ENCODE peak calls at places on chromosomes 1 and 21, in seven cellular contexts. J is right atrium auricular region, R is body of pancreas, S is glutamatergic neuron, W is endothelial cell, P is astrocyte of the spinal cord, O is GM06990. G is an unnamed sample.

GRCh38 chr1:192445243-192445642 is 128.5 kb downstream of the RGS21 start:
- DNase-seq in J (no peak), R (no peak), S (no peak), W (no peak), P (no peak), O (no peak), G (no peak)

GRCh38 chr1:184423649-184424048 is 36.8 kb downstream of the C1orf21 start:
- DNase-seq in J (no peak), R (no peak), S (no peak), W (no peak), P (no peak), O (no peak), G (no peak)

GRCh38 chr1:168689726-168690602 is 39.0 kb downstream of the DPT start:
- DNase-seq in J (peak), R (peak), S (no peak), W (no peak), P (peak), O (no peak), G (no peak)

GRCh38 chr1:26530898-26531598 is 1.5 kb downstream of the RPS6KA1 start:
- DNase-seq in J (no peak), R (peak), S (no peak), W (no peak), P (peak), O (no peak), G (no peak)

GRCh38 chr1:159005676-159006075 is 4.0 kb upstream of the IFI16 start:
- DNase-seq in J (no peak), R (no peak), S (no peak), W (peak), P (no peak), O (no peak), G (no peak)

GRCh38 chr1:65339866-65340483 is 30.6 kb downstream of the DNAJC6 start:
- DNase-seq in J (no peak), R (no peak), S (no peak), W (no peak), P (peak), O (no peak), G (no peak)

GRCh38 chr1:81052162-81052561 is 748.6 kb upstream of the ADGRL2 start:
- DNase-seq in J (no peak), R (no peak), S (no peak), W (no peak), P (no peak), O (no peak), G (no peak)

GRCh38 chr1:183227963-183228649 is 42.0 kb downstream of the LAMC2 start:
- DNase-seq in J (peak), R (peak), S (peak), W (peak), P (peak), O (no peak), G (peak)

GRCh38 chr1:34656299-34656698 is 98.5 kb upstream of the GJB5 start:
- DNase-seq in J (no peak), R (no peak), S (no peak), W (no peak), P (no peak), O (no peak), G (no peak)

GRCh38 chr1:24369801-24370200 is 43.8 kb downstream of the STPG1 start:
- DNase-seq in J (no peak), R (no peak), S (no peak), W (no peak), P (no peak), O (no peak), G (no peak)

GRCh38 chr1:192575499-192576189 is at the start of gene RGS1:
- DNase-seq in J (no peak), R (peak), S (no peak), W (no peak), P (no peak), O (peak), G (no peak)

GRCh38 chr1:58844176-58844575 is 60.3 kb upstream of the JUN start:
- DNase-seq in J (no peak), R (no peak), S (no peak), W (no peak), P (peak), O (no peak), G (no peak)

GRCh38 chr21:38976900-38977299 is 171.2 kb downstream of the ETS2 start:
- DNase-seq in J (no peak), R (no peak), S (no peak), W (no peak), P (no peak), O (no peak), G (no peak)

GRCh38 chr1:23343246-23344110 is 606 bp downstream of the HNRNPR start:
- DNase-seq in J (no peak), R (no peak), S (peak), W (peak), P (peak), O (no peak), G (peak)

GRCh38 chr1:241627453-241628329 is 12.5 kb downstream of the CHML start:
- DNase-seq in J (no peak), R (peak), S (no peak), W (peak), P (peak), O (no peak), G (no peak)

GRCh38 chr1:201385299-201385891 is 7.9 kb upstream of the TNNT2 start:
- DNase-seq in J (no peak), R (peak), S (peak), W (peak), P (peak), O (no peak), G (peak)

GRCh38 chr1:186086583-186086982 is 288.5 kb downstream of the TPR start:
- DNase-seq in J (no peak), R (no peak), S (no peak), W (no peak), P (no peak), O (no peak), G (no peak)

GRCh38 chr1:186079084-186079684 is 295.9 kb downstream of the TPR start:
- DNase-seq in J (no peak), R (no peak), S (peak), W (no peak), P (no peak), O (no peak), G (no peak)

GRCh38 chr1:186078245-186078644 is 296.8 kb downstream of the TPR start:
- DNase-seq in J (no peak), R (no peak), S (no peak), W (no peak), P (no peak), O (peak), G (no peak)

DNA sequence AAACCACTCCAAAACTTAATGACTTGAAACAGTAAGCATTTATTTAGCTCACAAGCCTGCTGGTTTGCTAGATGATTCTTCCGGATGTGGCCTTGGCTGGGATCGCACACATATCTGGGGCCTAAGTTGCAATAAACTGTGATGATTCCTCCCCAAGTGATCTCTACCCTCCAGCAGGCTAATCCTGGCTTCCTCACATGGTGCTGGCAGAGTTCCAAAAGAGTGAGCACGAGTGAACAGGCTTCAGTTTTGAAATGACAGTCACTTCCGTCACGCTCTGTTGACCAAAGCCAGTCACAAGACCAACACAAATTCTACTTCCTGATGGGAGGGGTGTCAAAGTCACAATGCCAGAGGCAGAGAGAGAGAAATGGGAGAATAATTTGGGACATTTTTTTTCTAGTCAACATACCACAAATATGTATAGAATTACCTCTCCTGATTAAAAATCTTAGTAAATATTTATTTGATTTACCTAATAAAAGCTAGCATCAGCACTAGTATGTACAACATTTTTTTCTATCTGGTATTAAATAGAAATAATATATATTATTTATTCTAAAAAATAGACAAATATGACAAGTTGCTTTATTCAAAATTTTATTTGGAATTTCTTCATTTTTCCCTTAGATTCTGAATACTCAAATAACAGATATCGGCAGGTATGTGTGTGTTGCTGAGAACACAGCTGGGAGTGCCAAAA is 292.7 kb downstream of the TPR start:
- DNase-seq in J (peak), R (peak), S (peak), W (peak), P (peak), O (peak), G (peak)
- TF ChIP-seq CTCF in J (no peak), R (no peak), S (no peak), W (no peak), P (no peak), O (no peak), G (no peak)

GRCh38 chr1:119276558-119276957 is 92.0 kb upstream of the HAO2 start:
- DNase-seq in J (no peak), R (no peak), S (no peak), W (no peak), P (no peak), O (no peak), G (no peak)
- TF ChIP-seq CTCF in J (no peak), R (no peak), S (no peak), W (no peak), P (no peak), O (peak), G (no peak)

GRCh38 chr1:21174230-21174629 is 2.5 kb downstream of the EIF4G3 start:
- DNase-seq in J (no peak), R (no peak), S (no peak), W (no peak), P (no peak), O (no peak), G (no peak)

GRCh38 chr1:21176589-21177555 is at the start of gene EIF4G3:
- DNase-seq in J (peak), R (peak), S (peak), W (peak), P (peak), O (peak), G (peak)

GRCh38 chr1:21175324-21175669 is 1.4 kb downstream of the EIF4G3 start:
- DNase-seq in J (no peak), R (peak), S (no peak), W (no peak), P (peak), O (no peak), G (no peak)

GRCh38 chr1:21174638-21175323 is 1.9 kb downstream of the EIF4G3 start:
- DNase-seq in J (no peak), R (peak), S (no peak), W (no peak), P (peak), O (no peak), G (no peak)

GRCh38 chr1:21175670-21176581 is 771 bp downstream of the EIF4G3 start:
- DNase-seq in J (no peak), R (peak), S (peak), W (peak), P (peak), O (peak), G (peak)
- TF ChIP-seq CTCF in J (no peak), R (peak), S (no peak), W (no peak), P (no peak), O (no peak), G (peak)

DNA sequence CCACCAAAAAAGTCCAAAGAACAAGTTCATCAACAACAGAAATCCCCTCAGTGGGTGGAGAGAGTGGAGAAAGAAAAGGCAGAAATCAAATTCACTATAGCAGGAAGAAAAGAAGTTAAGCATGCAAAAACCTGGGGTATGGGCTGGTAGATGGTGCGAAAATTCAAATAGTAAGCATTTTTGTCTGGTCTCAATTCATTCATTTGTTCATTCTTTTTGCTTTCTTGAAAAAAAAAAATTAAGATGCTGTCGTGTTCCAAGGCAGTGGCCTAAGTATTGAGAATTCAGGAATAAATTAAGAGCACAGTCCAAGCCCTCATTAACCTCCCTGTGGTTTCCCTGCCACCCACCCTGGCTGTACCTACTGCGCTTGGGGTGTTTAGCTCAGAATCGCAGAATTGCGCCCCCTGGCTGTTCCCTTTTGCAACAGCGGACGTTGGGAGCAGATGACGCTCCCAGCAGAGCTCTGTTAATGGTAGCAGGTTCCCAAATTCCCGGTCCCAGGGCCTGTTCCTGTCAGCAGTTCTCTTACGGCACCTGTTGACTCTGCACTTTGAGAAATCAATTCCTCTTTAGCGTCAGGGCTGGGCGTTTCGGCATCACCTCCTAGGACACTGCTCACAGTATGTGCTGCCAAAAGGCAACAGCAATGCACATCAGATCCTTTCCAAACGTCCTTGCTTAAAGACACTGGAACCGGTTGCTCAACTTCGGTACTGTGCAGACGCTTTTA is 34.0 kb upstream of the SSX2IP start:
- DNase-seq in J (no peak), R (peak), S (peak), W (peak), P (no peak), O (no peak), G (no peak)
- TF ChIP-seq CTCF in J (no peak), R (no peak), S (peak), W (peak), P (peak), O (peak), G (peak)

GRCh38 chr1:31335007-31335406 is 37.9 kb downstream of the FABP3 start:
- DNase-seq in J (no peak), R (no peak), S (no peak), W (no peak), P (peak), O (no peak), G (no peak)
- TF ChIP-seq CTCF in J (no peak), R (peak), S (no peak), W (peak), P (peak), O (peak), G (peak)

GRCh38 chr1:109543988-109544735 is 4.3 kb upstream of the GNAI3 start:
- DNase-seq in J (no peak), R (no peak), S (no peak), W (no peak), P (no peak), O (no peak), G (no peak)

GRCh38 chr1:109548321-109549267 is at the start of gene GNAI3:
- DNase-seq in J (peak), R (peak), S (peak), W (peak), P (peak), O (peak), G (peak)

GRCh38 chr1:109543283-109543987 is 3.8 kb downstream of the GPR61 start:
- DNase-seq in J (no peak), R (no peak), S (no peak), W (no peak), P (no peak), O (no peak), G (no peak)

GRCh38 chr1:109546311-109547109 is 1.9 kb upstream of the GNAI3 start:
- DNase-seq in J (peak), R (peak), S (peak), W (peak), P (peak), O (peak), G (peak)

GRCh38 chr1:109547412-109548320 is 749 bp upstream of the GNAI3 start:
- DNase-seq in J (no peak), R (peak), S (no peak), W (no peak), P (no peak), O (peak), G (no peak)
- TF ChIP-seq CTCF in J (no peak), R (no peak), S (no peak), W (no peak), P (no peak), O (no peak), G (no peak)